ENCODE peak calls at places on chromosomes 1 and 21, in four cellular contexts. Y is Peyer's patch, N is HCT116, B is ovary. Z is an unnamed sample. For H3K4me1, the result is how much of the 10 kb centered on the place peaks cover.

GRCh38 chr1:185238447-185238846 is 78.6 kb downstream of the IVNS1ABP start:
- DNase-seq in B (no peak), Y (no peak), N (peak), Z (no peak)

GRCh38 chr1:25033828-25034451 is 103.9 kb upstream of the RUNX3 start:
- DNase-seq in Y (peak), N (no peak), B (no peak), Z (peak)

GRCh38 chr21:45555557-45556301 is 13.5 kb upstream of the SLC19A1 start:
- DNase-seq in B (peak), N (peak), Y (peak), Z (peak)

GRCh38 chr1:32967863-32968571 is 3.4 kb upstream of the RNF19B start:
- DNase-seq in B (no peak), N (no peak), Y (no peak), Z (no peak)

GRCh38 chr1:166383137-166383536 is 216.3 kb upstream of the FAM78B start:
- DNase-seq in Y (no peak), N (no peak), B (no peak), Z (no peak)

GRCh38 chr21:46457801-46458314 is 833 bp upstream of the DIP2A start:
- DNase-seq in Y (peak), N (peak), B (peak), Z (peak)

GRCh38 chr21:17903029-17903806 is 84.1 kb upstream of the C21orf91 start:
- DNase-seq in B (no peak), N (no peak), Y (no peak), Z (no peak)

GRCh38 chr1:26317612-26318337 is at the start of gene CD52:
- DNase-seq in N (no peak), B (no peak), Y (peak), Z (no peak)

GRCh38 chr21:18354947-18355346 is 48.6 kb downstream of the TMPRSS15 start:
- DNase-seq in B (no peak), N (no peak), Y (no peak), Z (no peak)

GRCh38 chr1:204089044-204089751 is 16.3 kb downstream of the SOX13 start:
- DNase-seq in B (peak), N (no peak), Y (no peak), Z (peak)

DNA sequence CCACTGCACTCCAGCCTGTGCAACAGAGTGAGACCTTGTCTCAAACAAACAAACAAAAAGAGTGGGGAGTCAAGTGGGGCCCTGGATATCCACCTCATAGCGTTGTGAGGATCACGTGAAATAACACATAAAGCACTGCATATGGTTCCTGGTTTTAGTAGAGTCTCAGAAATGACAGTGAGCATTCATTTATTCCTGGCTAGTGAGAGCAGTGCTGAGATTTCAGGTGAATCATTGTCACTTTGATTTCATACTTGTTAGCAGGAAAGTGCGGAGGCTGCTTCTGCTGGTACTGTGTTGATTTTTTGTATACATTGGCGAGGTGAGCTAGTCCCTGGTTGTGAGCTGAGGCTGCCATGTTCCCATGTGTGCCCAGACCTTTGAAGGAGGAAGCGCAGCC is 22.9 kb downstream of the ARHGEF10L start:
- DNase-seq in B (no peak), N (no peak), Y (no peak), Z (no peak)
- H3K27ac ChIP-seq in B (no peak), N (no peak), Y (no peak), Z (no peak)

DNA sequence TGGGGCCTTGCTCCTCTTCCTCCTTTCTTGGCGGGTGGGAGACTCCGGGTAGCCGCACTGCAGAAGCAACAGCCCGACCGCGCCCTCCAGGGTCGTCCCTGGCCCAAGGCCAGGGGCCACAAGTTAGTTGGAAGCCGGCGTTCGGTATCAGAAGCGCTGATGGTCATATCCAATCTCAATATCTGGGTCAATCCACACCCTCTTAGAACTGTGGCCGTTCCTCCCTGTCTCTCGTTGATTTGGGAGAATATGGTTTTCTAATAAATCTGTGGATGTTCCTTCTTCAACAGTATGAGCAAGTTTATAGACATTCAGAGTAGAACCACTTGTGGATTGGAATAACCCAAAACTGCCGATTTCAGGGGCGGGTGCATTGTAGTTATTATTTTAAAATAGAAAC is 2.5 kb downstream of the OLIG2 start:
- DNase-seq in N (no peak), Y (no peak), B (no peak), Z (no peak)
- H3K4me1 ChIP-seq in N (under half), Y (under half), B (under half), Z (under half)

GRCh38 chr1:218347316-218347712 is 2.2 kb downstream of the TGFB2 start:
- DNase-seq in B (peak), N (no peak), Y (no peak), Z (peak)

GRCh38 chr1:218346391-218347204 is 1.5 kb downstream of the TGFB2 start:
- DNase-seq in N (no peak), B (peak), Y (peak), Z (peak)

GRCh38 chr1:218345673-218346390 is 696 bp downstream of the TGFB2 start:
- DNase-seq in N (no peak), B (peak), Y (no peak), Z (peak)

GRCh38 chr1:218347713-218348627 is 2.8 kb downstream of the TGFB2 start:
- DNase-seq in N (no peak), Y (no peak), B (peak), Z (peak)

DNA sequence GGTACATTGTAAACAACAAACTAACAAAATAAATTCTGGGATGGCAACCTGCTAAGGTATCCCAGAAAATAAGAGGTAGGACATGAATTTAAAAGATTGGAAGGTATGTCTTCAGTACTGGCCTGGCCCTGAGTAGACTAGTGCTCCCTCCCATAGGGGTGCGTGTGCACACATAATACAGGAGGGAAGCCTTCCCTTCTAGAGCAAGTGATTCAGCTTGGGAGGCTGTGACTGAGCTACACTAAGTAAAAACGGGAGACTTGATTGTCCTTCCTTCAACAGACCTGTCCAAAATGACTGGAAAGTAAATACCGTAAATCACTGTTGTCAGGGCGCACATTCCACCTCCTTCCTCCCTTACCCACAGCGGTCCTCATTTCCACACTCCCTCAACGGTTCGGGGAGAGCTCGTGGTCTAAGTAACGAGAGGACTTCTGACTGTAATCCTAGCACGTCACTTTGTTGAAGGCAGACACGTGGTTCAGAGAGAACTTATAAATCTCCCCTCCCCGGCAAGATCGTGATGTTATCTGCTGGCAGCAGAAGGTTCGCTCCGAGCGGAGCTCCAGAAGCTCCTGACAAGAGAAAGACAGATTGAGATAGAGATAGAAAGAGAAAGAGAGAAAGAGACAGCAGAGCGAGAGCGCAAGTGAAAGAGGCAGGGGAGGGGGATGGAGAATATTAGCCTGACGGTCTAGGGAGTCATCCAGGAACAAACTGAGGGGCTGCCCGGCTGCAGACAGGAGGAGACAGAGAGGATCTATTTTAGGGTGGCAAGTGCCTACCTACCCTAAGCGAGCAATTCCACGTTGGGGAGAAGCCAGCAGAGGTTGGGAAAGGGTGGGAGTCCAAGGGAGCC is at the start of gene TGFB2:
- DNase-seq in Y (peak), B (peak), N (no peak), Z (peak)
- TF ChIP-seq POLR2A in Y (no peak), B (peak), N (no peak), Z (peak)

GRCh38 chr1:92442351-92442750 is 44.4 kb downstream of the GFI1 start:
- DNase-seq in N (no peak), B (no peak), Y (no peak), Z (no peak)

GRCh38 chr1:92443893-92444292 is 42.8 kb downstream of the GFI1 start:
- DNase-seq in N (no peak), B (no peak), Y (no peak), Z (no peak)

GRCh38 chr1:92445865-92446264 is 40.9 kb downstream of the GFI1 start:
- DNase-seq in Y (no peak), B (no peak), N (no peak), Z (no peak)

GRCh38 chr1:92446546-92446945 is 40.2 kb downstream of the GFI1 start:
- DNase-seq in B (no peak), N (no peak), Y (no peak), Z (no peak)

GRCh38 chr1:92444351-92444750 is 42.4 kb downstream of the GFI1 start:
- DNase-seq in Y (no peak), N (no peak), B (no peak), Z (no peak)
- H3K27ac ChIP-seq in Y (no peak), N (no peak), B (no peak), Z (no peak)

GRCh38 chr1:21919520-21919919 is 17.6 kb downstream of the HSPG2 start:
- DNase-seq in Y (no peak), N (no peak), B (no peak), Z (no peak)

GRCh38 chr1:21924503-21925005 is 12.6 kb downstream of the HSPG2 start:
- DNase-seq in N (no peak), B (no peak), Y (no peak), Z (peak)

GRCh38 chr1:21925334-21925940 is 11.7 kb downstream of the HSPG2 start:
- DNase-seq in Y (no peak), N (no peak), B (no peak), Z (no peak)

GRCh38 chr1:21921100-21921875 is 15.8 kb downstream of the HSPG2 start:
- DNase-seq in N (no peak), B (no peak), Y (no peak), Z (peak)

DNA sequence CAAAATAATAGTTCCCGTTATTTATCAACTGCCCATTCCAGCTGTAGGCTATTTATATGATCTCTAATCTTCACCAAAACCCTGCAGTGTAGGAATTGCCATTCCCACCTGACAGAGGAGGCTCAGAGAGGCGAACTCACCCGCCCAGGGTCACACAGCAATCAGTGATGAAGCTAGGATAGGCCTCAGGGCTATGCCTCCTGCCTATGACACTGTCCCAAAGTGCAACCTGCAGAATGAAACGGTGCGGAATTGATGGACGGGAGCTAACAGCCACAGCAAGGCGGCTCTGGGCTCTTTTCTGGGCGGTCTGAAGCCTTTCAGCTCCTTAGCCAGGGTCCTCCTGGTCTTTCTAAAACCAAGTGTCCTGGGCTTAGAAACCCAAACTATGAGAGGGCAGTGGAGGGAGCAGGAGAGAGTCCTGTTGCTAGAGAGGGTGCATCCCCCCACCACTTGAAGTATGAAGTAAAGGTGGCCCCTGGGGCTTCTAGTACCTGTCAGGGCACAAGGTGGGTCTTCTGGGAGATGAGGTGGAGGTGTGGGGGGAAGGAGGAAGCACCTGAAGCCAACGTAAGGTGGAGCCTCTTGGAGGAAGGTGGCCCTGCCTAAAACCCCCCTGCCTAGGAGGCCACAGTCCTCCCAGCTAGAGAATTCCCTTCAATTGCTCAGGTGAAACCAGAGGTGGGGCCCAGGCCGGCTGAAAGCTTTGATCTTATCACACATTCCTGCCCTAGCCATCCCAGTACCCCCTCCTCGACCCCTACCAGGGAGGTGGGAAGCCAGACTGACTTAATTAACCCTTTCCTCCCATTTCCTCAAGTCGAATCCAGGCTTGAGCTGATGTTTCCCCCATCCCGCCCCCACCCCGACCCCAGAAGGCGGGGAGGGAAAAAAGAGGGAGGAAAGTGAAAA is 14.8 kb downstream of the HSPG2 start:
- DNase-seq in Y (no peak), B (no peak), N (no peak), Z (no peak)
- H3K4me1 ChIP-seq in Y (under half), B (under half), N (under half), Z (half or more)